ENCODE peak calls at places on chromosomes 13 and 19, in six cellular contexts. One of them, this sample, is unnamed.

GRCh38 chr13:48985751-48986150 is 10.0 kb downstream of the FNDC3A start:
- DNase-seq in ovary: no peak
- DNase-seq in tibial nerve: no peak
- DNase-seq in psoas muscle: no peak
- DNase-seq in GM23248: no peak
- DNase-seq in adrenal gland: no peak
- DNase-seq in this sample: no peak

GRCh38 chr19:28700176-28700575 is 512.8 kb downstream of the UQCRFS1 start:
- DNase-seq in ovary: no peak
- DNase-seq in tibial nerve: no peak
- DNase-seq in psoas muscle: no peak
- DNase-seq in GM23248: peak; percentile 4
- DNase-seq in adrenal gland: no peak
- DNase-seq in this sample: no peak

GRCh38 chr13:44052843-44053607 is 173.3 kb downstream of the LACC1 start:
- DNase-seq in ovary: peak; percentile 44
- DNase-seq in tibial nerve: no peak
- DNase-seq in psoas muscle: no peak
- DNase-seq in GM23248: peak; percentile 10
- DNase-seq in adrenal gland: peak; percentile 15
- DNase-seq in this sample: no peak

GRCh38 chr19:12834976-12835757 is 788 bp upstream of the RTBDN start:
- DNase-seq in ovary: no peak
- DNase-seq in tibial nerve: no peak
- DNase-seq in psoas muscle: no peak
- DNase-seq in GM23248: peak; percentile 70
- DNase-seq in adrenal gland: no peak
- DNase-seq in this sample: no peak

GRCh38 chr13:105928048-105928447 is 607.4 kb downstream of the EFNB2 start:
- DNase-seq in ovary: no peak
- DNase-seq in tibial nerve: no peak
- DNase-seq in psoas muscle: no peak
- DNase-seq in GM23248: no peak
- DNase-seq in adrenal gland: no peak
- DNase-seq in this sample: no peak

GRCh38 chr13:112783946-112784500 is 94.2 kb downstream of the ATP11A start:
- DNase-seq in ovary: peak; percentile 30
- DNase-seq in tibial nerve: no peak
- DNase-seq in psoas muscle: no peak
- DNase-seq in GM23248: no peak
- DNase-seq in adrenal gland: no peak
- DNase-seq in this sample: no peak

GRCh38 chr19:11137542-11138384 is 17.8 kb downstream of the SPC24 start:
- DNase-seq in ovary: peak; percentile 90
- DNase-seq in tibial nerve: peak; percentile 75
- DNase-seq in psoas muscle: peak; percentile 83
- DNase-seq in GM23248: peak; percentile 95
- DNase-seq in adrenal gland: peak; percentile 93
- DNase-seq in this sample: peak; percentile 56

GRCh38 chr19:35935911-35936737 is at the start of gene LRFN3:
- DNase-seq in ovary: peak; percentile 79
- DNase-seq in tibial nerve: peak; percentile 38
- DNase-seq in psoas muscle: peak; percentile 74
- DNase-seq in GM23248: peak; percentile 84
- DNase-seq in adrenal gland: peak; percentile 68
- DNase-seq in this sample: no peak

GRCh38 chr19:4591296-4591695 is 31.8 kb upstream of the SEMA6B start:
- DNase-seq in ovary: no peak
- DNase-seq in tibial nerve: no peak
- DNase-seq in psoas muscle: no peak
- DNase-seq in GM23248: no peak
- DNase-seq in adrenal gland: no peak
- DNase-seq in this sample: no peak

GRCh38 chr13:93364166-93364565 is 137.6 kb downstream of the GPC6 start:
- DNase-seq in ovary: no peak
- DNase-seq in tibial nerve: no peak
- DNase-seq in psoas muscle: no peak
- DNase-seq in GM23248: peak; percentile 46
- DNase-seq in adrenal gland: no peak
- DNase-seq in this sample: no peak

GRCh38 chr19:40055049-40055448 is 982 bp downstream of the ZNF780B start:
- DNase-seq in ovary: no peak
- DNase-seq in tibial nerve: no peak
- DNase-seq in psoas muscle: no peak
- DNase-seq in GM23248: no peak
- DNase-seq in adrenal gland: no peak
- DNase-seq in this sample: no peak

GRCh38 chr13:98285317-98285716 is 108.2 kb upstream of the RNF113B start:
- DNase-seq in ovary: no peak
- DNase-seq in tibial nerve: no peak
- DNase-seq in psoas muscle: no peak
- DNase-seq in GM23248: no peak
- DNase-seq in adrenal gland: no peak
- DNase-seq in this sample: no peak

GRCh38 chr19:17052439-17052838 is 22.8 kb downstream of the HAUS8 start:
- DNase-seq in ovary: no peak
- DNase-seq in tibial nerve: no peak
- DNase-seq in psoas muscle: no peak
- DNase-seq in GM23248: peak; percentile 75
- DNase-seq in adrenal gland: peak; percentile 45
- DNase-seq in this sample: peak; percentile 42

GRCh38 chr19:45809643-45810159 is 5.4 kb downstream of the RSPH6A start:
- DNase-seq in ovary: no peak
- DNase-seq in tibial nerve: no peak
- DNase-seq in psoas muscle: no peak
- DNase-seq in GM23248: peak; percentile 58
- DNase-seq in adrenal gland: no peak
- DNase-seq in this sample: no peak

GRCh38 chr19:13493516-13494310 is 12.6 kb downstream of the CACNA1A start:
- DNase-seq in ovary: no peak
- DNase-seq in tibial nerve: no peak
- DNase-seq in psoas muscle: no peak
- DNase-seq in GM23248: peak; percentile 50
- DNase-seq in adrenal gland: no peak
- DNase-seq in this sample: no peak

GRCh38 chr13:49023441-49023840 is 47.7 kb downstream of the FNDC3A start:
- DNase-seq in ovary: no peak
- DNase-seq in tibial nerve: no peak
- DNase-seq in psoas muscle: no peak
- DNase-seq in GM23248: peak; percentile 87
- DNase-seq in adrenal gland: no peak
- DNase-seq in this sample: no peak

GRCh38 chr19:16654621-16655020 is 5.3 kb downstream of the SMIM7 start:
- DNase-seq in ovary: no peak
- DNase-seq in tibial nerve: no peak
- DNase-seq in psoas muscle: no peak
- DNase-seq in GM23248: no peak
- DNase-seq in adrenal gland: no peak
- DNase-seq in this sample: no peak

GRCh38 chr19:46271488-46272197 is 25.2 kb upstream of the HIF3A start:
- DNase-seq in ovary: no peak
- DNase-seq in tibial nerve: no peak
- DNase-seq in psoas muscle: no peak
- DNase-seq in GM23248: peak; percentile 93
- DNase-seq in adrenal gland: peak; percentile 49
- DNase-seq in this sample: no peak

DNA sequence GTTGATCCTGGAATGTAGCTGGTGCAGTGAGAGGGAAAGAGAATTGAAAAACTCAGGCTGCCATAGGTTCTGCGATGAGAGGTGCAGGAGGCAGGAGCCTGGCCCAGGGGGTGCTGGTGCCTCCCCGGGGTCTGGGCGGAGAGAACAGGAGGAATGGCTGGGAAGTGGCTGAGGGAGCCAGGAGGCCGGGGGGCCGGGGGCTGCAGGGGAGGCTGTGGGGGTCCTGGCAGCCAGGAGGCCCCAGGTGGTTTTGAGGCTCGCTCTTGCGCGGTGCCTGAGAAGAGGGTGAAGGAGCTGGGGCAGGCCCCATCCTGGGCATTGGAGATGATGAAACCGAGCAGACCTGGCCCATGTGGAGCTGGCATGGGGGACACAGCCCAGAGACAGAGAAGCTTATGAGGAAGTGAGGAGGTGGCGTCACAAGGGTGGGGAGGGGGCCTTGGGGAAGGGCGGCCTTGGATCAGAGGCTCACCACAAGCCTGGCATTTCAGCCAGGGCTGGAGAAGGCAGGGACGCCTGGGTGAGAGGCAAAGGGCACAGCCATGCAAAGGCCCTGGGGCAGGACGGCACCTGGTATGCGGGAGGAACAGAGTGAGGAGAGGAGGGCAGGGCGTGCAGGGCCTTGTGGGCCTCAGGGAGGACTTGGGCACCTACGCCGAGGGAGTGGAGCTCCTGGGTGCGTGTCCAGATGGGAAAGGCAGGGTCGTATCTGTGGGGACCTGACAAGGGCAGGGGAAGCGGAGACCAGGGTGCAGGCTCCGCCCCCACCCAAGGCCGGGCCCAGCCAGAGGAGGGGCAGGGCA is 1.3 kb upstream of the TEKTIP1 start:
- DNase-seq in ovary: no peak
- DNase-seq in tibial nerve: no peak
- DNase-seq in psoas muscle: no peak
- DNase-seq in GM23248: no peak
- DNase-seq in adrenal gland: no peak
- DNase-seq in this sample: no peak
- H3K27ac ChIP-seq in ovary: no peak overlapping the region
- H3K27ac ChIP-seq in tibial nerve: peak overlapping the region; percentile 85
- H3K27ac ChIP-seq in psoas muscle: no peak overlapping the region
- H3K27ac ChIP-seq in GM23248: no peak overlapping the region
- H3K27ac ChIP-seq in adrenal gland: peak overlapping the region; percentile 79
- H3K27ac ChIP-seq in this sample: no peak overlapping the region

DNA sequence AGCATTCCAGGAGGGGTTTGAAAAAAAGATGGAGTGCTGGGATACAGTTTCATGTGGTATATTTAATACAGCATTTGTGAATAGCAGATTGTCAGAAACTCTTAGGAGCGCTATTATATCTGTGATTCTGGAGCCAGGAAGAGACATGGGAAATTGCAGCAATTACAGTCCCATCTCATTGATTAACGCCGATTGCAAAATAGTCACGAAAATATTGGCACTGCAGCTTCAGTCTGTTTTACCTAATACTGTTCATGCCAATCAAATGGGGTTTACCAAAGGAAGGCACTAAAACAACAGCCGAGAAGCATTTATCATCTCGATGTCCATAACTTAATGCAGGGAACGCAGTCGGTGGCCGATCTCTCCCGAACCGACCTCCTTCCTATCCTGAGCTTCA is 295.8 kb downstream of the TEX29 start:
- DNase-seq in ovary: no peak
- DNase-seq in tibial nerve: no peak
- DNase-seq in psoas muscle: no peak
- DNase-seq in GM23248: no peak
- DNase-seq in adrenal gland: no peak
- DNase-seq in this sample: no peak
- H3K27me3 ChIP-seq in ovary: no peaks in the 10 kb centered on the region
- H3K27me3 ChIP-seq in tibial nerve: no peaks in the 10 kb centered on the region
- H3K27me3 ChIP-seq in psoas muscle: no peaks in the 10 kb centered on the region
- H3K27me3 ChIP-seq in GM23248: no peaks in the 10 kb centered on the region
- H3K27me3 ChIP-seq in adrenal gland: no peaks in the 10 kb centered on the region
- H3K27me3 ChIP-seq in this sample: no peaks in the 10 kb centered on the region

DNA sequence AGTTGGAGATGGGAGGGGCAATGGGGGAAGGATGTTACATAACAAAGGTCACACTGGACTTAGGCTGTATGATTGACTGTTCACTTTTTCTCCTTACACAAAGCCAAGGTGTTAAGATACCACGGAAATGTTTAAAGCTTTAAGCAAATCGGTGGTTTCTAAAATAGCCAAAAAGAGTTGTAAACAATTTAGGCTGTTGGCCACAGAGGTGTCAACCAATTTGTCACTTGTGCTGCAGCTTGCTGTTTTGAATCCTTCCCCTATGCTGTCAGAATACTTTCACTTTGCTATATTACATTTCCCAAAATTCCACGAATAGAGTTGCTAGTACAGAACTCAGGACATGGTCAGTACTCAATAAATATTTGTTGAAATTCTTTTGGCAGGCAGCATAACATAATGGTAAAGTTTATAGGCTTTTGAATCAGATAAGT is 149.3 kb downstream of the VWA8 start:
- DNase-seq in ovary: no peak
- DNase-seq in tibial nerve: no peak
- DNase-seq in psoas muscle: no peak
- DNase-seq in GM23248: no peak
- DNase-seq in adrenal gland: no peak
- DNase-seq in this sample: no peak
- H3K27ac ChIP-seq in ovary: no peak overlapping the region
- H3K27ac ChIP-seq in tibial nerve: no peak overlapping the region
- H3K27ac ChIP-seq in psoas muscle: no peak overlapping the region
- H3K27ac ChIP-seq in GM23248: no peak overlapping the region
- H3K27ac ChIP-seq in adrenal gland: no peak overlapping the region
- H3K27ac ChIP-seq in this sample: no peak overlapping the region

GRCh38 chr19:47417746-47418594 is 1.4 kb downstream of the MEIS3 start:
- DNase-seq in ovary: no peak
- DNase-seq in tibial nerve: no peak
- DNase-seq in psoas muscle: no peak
- DNase-seq in GM23248: peak; percentile 48
- DNase-seq in adrenal gland: no peak
- DNase-seq in this sample: no peak
- H3K27me3 ChIP-seq in ovary: no peaks in the 10 kb centered on the region
- H3K27me3 ChIP-seq in tibial nerve: no peaks in the 10 kb centered on the region
- H3K27me3 ChIP-seq in psoas muscle: no peaks in the 10 kb centered on the region
- H3K27me3 ChIP-seq in GM23248: peaks cover 29% of the 10 kb centered on the region
- H3K27me3 ChIP-seq in adrenal gland: peaks cover 43% of the 10 kb centered on the region
- H3K27me3 ChIP-seq in this sample: peaks cover 9% of the 10 kb centered on the region

GRCh38 chr13:27083183-27083582 is 88.4 kb downstream of the USP12 start:
- DNase-seq in ovary: no peak
- DNase-seq in tibial nerve: no peak
- DNase-seq in psoas muscle: no peak
- DNase-seq in GM23248: no peak
- DNase-seq in adrenal gland: no peak
- DNase-seq in this sample: no peak

GRCh38 chr13:27086599-27087265 is 84.9 kb downstream of the USP12 start:
- DNase-seq in ovary: no peak
- DNase-seq in tibial nerve: no peak
- DNase-seq in psoas muscle: no peak
- DNase-seq in GM23248: no peak
- DNase-seq in adrenal gland: no peak
- DNase-seq in this sample: no peak

DNA sequence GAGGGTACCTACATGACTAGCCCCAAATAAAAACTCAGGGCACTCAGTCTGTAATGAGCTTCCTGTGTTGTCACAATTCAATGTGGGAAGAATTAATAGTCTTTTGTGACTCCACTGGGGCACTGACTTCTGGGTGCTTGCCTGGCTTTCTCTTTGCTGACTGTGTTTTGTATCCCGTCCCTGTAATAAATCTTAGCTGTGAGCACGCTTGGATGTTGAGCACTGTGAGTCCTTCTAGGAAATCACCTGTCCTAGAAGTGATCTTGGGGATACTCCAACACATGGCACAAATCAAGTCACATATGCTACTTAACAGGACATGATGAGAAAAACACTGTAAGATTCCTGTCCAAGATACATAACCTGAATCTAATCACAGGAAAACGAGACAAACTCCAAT is 83.0 kb downstream of the USP12 start:
- DNase-seq in ovary: no peak
- DNase-seq in tibial nerve: no peak
- DNase-seq in psoas muscle: no peak
- DNase-seq in GM23248: no peak
- DNase-seq in adrenal gland: no peak
- DNase-seq in this sample: no peak
- H3K27ac ChIP-seq in ovary: no peak overlapping the region
- H3K27ac ChIP-seq in tibial nerve: no peak overlapping the region
- H3K27ac ChIP-seq in psoas muscle: no peak overlapping the region
- H3K27ac ChIP-seq in GM23248: no peak overlapping the region
- H3K27ac ChIP-seq in adrenal gland: no peak overlapping the region
- H3K27ac ChIP-seq in this sample: no peak overlapping the region

GRCh38 chr19:49414256-49414655 is 9.0 kb downstream of the PTH2 start:
- DNase-seq in ovary: no peak
- DNase-seq in tibial nerve: no peak
- DNase-seq in psoas muscle: no peak
- DNase-seq in GM23248: no peak
- DNase-seq in adrenal gland: no peak
- DNase-seq in this sample: no peak
- H3K27me3 ChIP-seq in ovary: no peaks in the 10 kb centered on the region
- H3K27me3 ChIP-seq in tibial nerve: no peaks in the 10 kb centered on the region
- H3K27me3 ChIP-seq in psoas muscle: no peaks in the 10 kb centered on the region
- H3K27me3 ChIP-seq in GM23248: peaks cover 12% of the 10 kb centered on the region
- H3K27me3 ChIP-seq in adrenal gland: peaks cover 6% of the 10 kb centered on the region
- H3K27me3 ChIP-seq in this sample: peaks cover 4% of the 10 kb centered on the region

This sample was measured in naive thymus-derived CD4-positive, alpha-beta T cell.